ENCODE peak calls at places on chromosomes 13 and 19, in ten cellular contexts. N, B, Q, A, U, Y, T, X, V and O are unnamed samples.

GRCh38 chr19:15115080-15115479 is 7.9 kb downstream of the SYDE1 start:
- DNase-seq in N (peak), B (no peak), Q (no peak), A (no peak), U (no peak), Y (no peak), T (no peak), X (no peak), V (no peak), O (no peak)

GRCh38 chr19:39411006-39411831 is 1.2 kb upstream of the PLEKHG2 start:
- DNase-seq in N (peak), B (no peak), Q (no peak), A (no peak), U (no peak), Y (no peak), T (no peak), X (peak), V (peak), O (no peak)

GRCh38 chr19:48815870-48816501 is 5.2 kb upstream of the BCAT2 start:
- DNase-seq in N (no peak), B (no peak), Q (no peak), A (no peak), U (no peak), Y (no peak), T (no peak), X (no peak), V (no peak), O (peak)

GRCh38 chr19:7787602-7788177 is 24.6 kb downstream of the CLEC4M start:
- DNase-seq in N (no peak), B (no peak), Q (no peak), A (no peak), U (no peak), Y (no peak), T (no peak), X (no peak), V (no peak), O (no peak)

GRCh38 chr19:3556978-3557460 is 367 bp downstream of the MFSD12 start:
- DNase-seq in N (no peak), B (no peak), Q (peak), A (no peak), U (peak), Y (peak), T (peak), X (peak), V (peak), O (no peak)

GRCh38 chr13:33140161-33140560 is 123.9 kb downstream of the KL start:
- DNase-seq in N (peak), B (no peak), Q (no peak), A (no peak), U (no peak), Y (no peak), T (no peak), X (no peak), V (no peak), O (no peak)

GRCh38 chr19:39389621-39390414 is 1.1 kb downstream of the PAF1 start:
- DNase-seq in N (no peak), B (no peak), Q (no peak), A (no peak), U (no peak), Y (no peak), T (no peak), X (no peak), V (no peak), O (no peak)

GRCh38 chr13:46951516-46951915 is 54.7 kb upstream of the HTR2A start:
- DNase-seq in N (no peak), B (no peak), Q (no peak), A (no peak), U (no peak), Y (peak), T (no peak), X (no peak), V (no peak), O (no peak)

GRCh38 chr13:46170268-46170667 is 11.7 kb downstream of the LCP1 start:
- DNase-seq in N (no peak), B (no peak), Q (no peak), A (no peak), U (no peak), Y (no peak), T (no peak), X (peak), V (no peak), O (no peak)

GRCh38 chr19:38650180-38650775 is 2.8 kb downstream of the ACTN4 start:
- DNase-seq in N (no peak), B (no peak), Q (no peak), A (no peak), U (no peak), Y (peak), T (no peak), X (peak), V (no peak), O (no peak)